ENCODE peak calls at places on chromosomes 13 and 19, in seven cellular contexts. Z, U, A, Y, K, V and N are unnamed samples.

GRCh38 chr13:32246468-32246867 is 68.7 kb downstream of the ZAR1L start:
- DNase-seq in Z (no peak), U (peak; percentile 78), A (peak; percentile 76), Y (peak; percentile 76), K (peak; percentile 66), V (peak; percentile 63), N (peak; percentile 20)

GRCh38 chr13:97194473-97194872 is 27.7 kb upstream of the MBNL2 start:
- DNase-seq in Z (no peak), U (no peak), A (peak; percentile 18), Y (peak; percentile 78), K (peak; percentile 48), V (no peak), N (no peak)

GRCh38 chr19:43775299-43775890 is 5.4 kb downstream of the KCNN4 start:
- DNase-seq in Z (no peak), U (no peak), A (no peak), Y (no peak), K (no peak), V (no peak), N (no peak)

GRCh38 chr19:33551676-33552075 is 30.1 kb upstream of the PEPD start:
- DNase-seq in Z (no peak), U (no peak), A (no peak), Y (no peak), K (no peak), V (no peak), N (no peak)

GRCh38 chr13:51935326-51936171 is 73.8 kb downstream of the CCDC70 start:
- DNase-seq in Z (no peak), U (peak; percentile 14), A (no peak), Y (no peak), K (peak; percentile 19), V (peak; percentile 52), N (no peak)

GRCh38 chr19:39408392-39409206 is 2.0 kb downstream of the ZFP36 start:
- DNase-seq in Z (no peak), U (peak; percentile 77), A (peak; percentile 70), Y (peak; percentile 52), K (peak; percentile 68), V (peak; percentile 57), N (no peak)

GRCh38 chr13:46097015-46097414 is 7.8 kb downstream of the CPB2 start:
- DNase-seq in Z (no peak), U (peak; percentile 14), A (no peak), Y (no peak), K (no peak), V (no peak), N (no peak)

GRCh38 chr13:32610538-32610937 is 24.3 kb downstream of the PDS5B start:
- DNase-seq in Z (no peak), U (no peak), A (no peak), Y (no peak), K (no peak), V (no peak), N (no peak)

GRCh38 chr19:12766051-12766521 is 9.3 kb downstream of the HOOK2 start:
- DNase-seq in Z (no peak), U (no peak), A (peak; percentile 80), Y (peak; percentile 73), K (no peak), V (peak; percentile 81), N (no peak)

GRCh38 chr19:2962018-2962670 is 15.2 kb upstream of the TLE6 start:
- DNase-seq in Z (peak; percentile 65), U (peak; percentile 79), A (peak; percentile 89), Y (peak; percentile 89), K (peak; percentile 68), V (peak; percentile 72), N (peak; percentile 84)

GRCh38 chr13:44870456-44870929 is 118.8 kb downstream of the NUFIP1 start:
- DNase-seq in Z (no peak), U (no peak), A (no peak), Y (no peak), K (no peak), V (peak; percentile 63), N (no peak)

GRCh38 chr19:40705362-40705651 is 11.4 kb downstream of the COQ8B start:
- DNase-seq in Z (no peak), U (no peak), A (no peak), Y (no peak), K (no peak), V (no peak), N (no peak)

GRCh38 chr13:52644108-52644507 is 1.9 kb downstream of the HNRNPA1L2 start:
- DNase-seq in Z (no peak), U (no peak), A (peak; percentile 8), Y (peak; percentile 54), K (no peak), V (no peak), N (no peak)

GRCh38 chr13:72638059-72638815 is 89.2 kb downstream of the MZT1 start:
- DNase-seq in Z (no peak), U (no peak), A (no peak), Y (no peak), K (no peak), V (no peak), N (no peak)

GRCh38 chr13:112066624-112067004 is 335 bp upstream of the SOX1 start:
- DNase-seq in Z (no peak), U (peak; percentile 6), A (peak; percentile 38), Y (no peak), K (no peak), V (peak; percentile 60), N (no peak)

GRCh38 chr19:55681131-55682087 is 6.4 kb downstream of the EPN1 start:
- DNase-seq in Z (no peak), U (no peak), A (peak; percentile 26), Y (peak; percentile 53), K (no peak), V (no peak), N (no peak)

GRCh38 chr13:110332750-110333149 is 25.7 kb downstream of the COL4A2 start:
- DNase-seq in Z (no peak), U (peak; percentile 71), A (no peak), Y (peak; percentile 65), K (no peak), V (no peak), N (no peak)

GRCh38 chr13:51643882-51644281 is 59.6 kb downstream of the WDFY2 start:
- DNase-seq in Z (no peak), U (peak; percentile 94), A (peak; percentile 90), Y (peak; percentile 95), K (peak; percentile 68), V (no peak), N (peak; percentile 83)

DNA sequence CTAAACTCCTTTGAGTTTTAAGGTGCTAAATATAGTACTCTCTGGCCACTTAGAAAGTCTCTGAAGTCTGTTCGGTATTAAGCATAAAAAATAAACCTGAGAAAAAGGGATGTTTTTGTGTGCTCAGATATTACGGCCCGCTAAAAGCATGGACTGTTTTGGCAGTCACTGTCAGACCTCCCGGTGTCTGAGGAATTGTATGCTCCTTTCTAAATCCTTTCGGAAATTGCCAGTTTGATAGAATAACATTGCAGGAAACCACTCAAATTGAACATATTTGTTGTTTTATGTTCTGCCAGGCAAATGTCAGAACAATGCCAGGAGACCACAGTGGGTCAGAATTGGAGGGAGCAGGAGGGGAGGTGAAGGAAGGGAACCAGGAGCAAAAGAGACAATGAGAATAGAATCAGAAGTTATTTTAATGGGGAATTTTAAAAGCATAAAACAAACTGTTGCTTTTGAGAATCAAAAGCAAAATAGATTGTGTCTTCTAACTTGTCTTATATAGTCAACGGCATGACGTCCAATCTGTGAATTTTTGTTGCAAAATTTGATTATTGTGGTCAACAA is 257.3 kb downstream of the SPRY2 start:
- DNase-seq in Z (no peak), U (peak; percentile 79), A (no peak), Y (peak; percentile 5), K (no peak), V (no peak), N (no peak)
- H3K9ac ChIP-seq in Z (no peak overlapping the region), U (peak overlapping the region; percentile 89), A (peak overlapping the region; percentile 33), Y (peak overlapping the region; percentile 54), K (no peak overlapping the region), V (no peak overlapping the region), N (no peak overlapping the region)

GRCh38 chr13:21853779-21854178 is 182.9 kb downstream of the FGF9 start:
- DNase-seq in Z (no peak), U (no peak), A (no peak), Y (no peak), K (no peak), V (no peak), N (no peak)

GRCh38 chr13:21852043-21852442 is 181.2 kb downstream of the FGF9 start:
- DNase-seq in Z (no peak), U (no peak), A (no peak), Y (peak; percentile 9), K (no peak), V (no peak), N (no peak)

GRCh38 chr13:21850013-21851006 is 179.4 kb downstream of the FGF9 start:
- DNase-seq in Z (no peak), U (no peak), A (peak; percentile 5), Y (peak; percentile 54), K (no peak), V (no peak), N (no peak)

GRCh38 chr13:21846605-21847004 is 175.7 kb downstream of the FGF9 start:
- DNase-seq in Z (no peak), U (no peak), A (no peak), Y (no peak), K (no peak), V (no peak), N (no peak)

DNA sequence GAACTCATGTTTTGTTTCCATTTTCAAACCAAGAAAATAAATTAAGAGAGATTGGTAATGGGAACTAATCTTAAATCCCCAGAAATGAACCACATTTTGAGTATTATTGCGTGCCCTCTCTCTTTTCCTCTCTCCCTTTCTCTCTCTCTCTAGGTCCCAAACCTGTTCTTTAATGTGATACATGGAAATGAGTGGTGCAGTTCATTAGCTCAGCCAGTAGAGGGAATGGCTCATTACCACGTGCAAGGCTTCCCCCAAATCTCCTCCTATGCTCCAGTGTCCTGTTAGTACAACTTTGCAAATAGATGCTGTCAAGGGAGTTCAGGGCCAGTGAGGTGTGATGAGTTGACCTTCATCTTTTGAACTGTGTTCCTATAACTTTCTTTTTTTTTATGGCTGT is 178.4 kb downstream of the FGF9 start:
- DNase-seq in Z (peak; percentile 4), U (peak; percentile 3), A (peak; percentile 44), Y (peak; percentile 43), K (peak; percentile 40), V (no peak), N (no peak)
- H3K9me3 ChIP-seq in Z (no peaks in the 10 kb centered on the region), U (no peaks in the 10 kb centered on the region), A (no peaks in the 10 kb centered on the region), Y (no peaks in the 10 kb centered on the region), K (no peaks in the 10 kb centered on the region), V (no peaks in the 10 kb centered on the region), N (no peaks in the 10 kb centered on the region)

GRCh38 chr13:114059946-114060860 is 72.2 kb downstream of the RASA3 start:
- DNase-seq in Z (no peak), U (no peak), A (no peak), Y (no peak), K (no peak), V (no peak), N (no peak)

GRCh38 chr13:114057131-114058050 is 75.0 kb downstream of the RASA3 start:
- DNase-seq in Z (no peak), U (no peak), A (no peak), Y (no peak), K (no peak), V (no peak), N (no peak)

GRCh38 chr13:114056205-114057013 is 76.0 kb downstream of the RASA3 start:
- DNase-seq in Z (no peak), U (no peak), A (no peak), Y (no peak), K (no peak), V (no peak), N (no peak)

GRCh38 chr13:114059428-114059827 is 73.0 kb downstream of the RASA3 start:
- DNase-seq in Z (no peak), U (no peak), A (no peak), Y (no peak), K (no peak), V (no peak), N (no peak)

GRCh38 chr13:114058051-114058867 is 74.2 kb downstream of the RASA3 start:
- DNase-seq in Z (no peak), U (no peak), A (no peak), Y (no peak), K (no peak), V (no peak), N (no peak)
- H3K9ac ChIP-seq in Z (no peak overlapping the region), U (no peak overlapping the region), A (no peak overlapping the region), Y (no peak overlapping the region), K (no peak overlapping the region), V (no peak overlapping the region), N (no peak overlapping the region)

GRCh38 chr19:19711306-19711933 is 21.5 kb downstream of the ZNF14 start:
- DNase-seq in Z (no peak), U (no peak), A (no peak), Y (no peak), K (no peak), V (no peak), N (no peak)
- H3K9me3 ChIP-seq in Z (peaks cover 56% of the 10 kb centered on the region), U (peaks cover 99% of the 10 kb centered on the region), A (peaks cover 11% of the 10 kb centered on the region), Y (peaks cover 89% of the 10 kb centered on the region), K (peaks cover 60% of the 10 kb centered on the region), V (peaks cover 28% of the 10 kb centered on the region), N (peaks cover 43% of the 10 kb centered on the region)